ENCODE peak calls at places on chromosomes 13 and 19, in eight cellular contexts. U is T follicular helper cell; G is stimulated activated CD8-positive, alpha-beta memory T cell treated with anti-CD3 and anti-CD28 coated beads, Interleukin-12 subunit alpha, Interleukin-12 subunit beta, amount 100 ng/mL, for 4 hours; R is effector CD4-positive, alpha-beta T cell; Q is NCI-H82; K is glutamatergic neuron; W is neural progenitor cell; F is epithelial cell of esophagus. L is an unnamed sample.

GRCh38 chr13:77000475-77000874 is 8.6 kb downstream of the CLN5 start:
- DNase-seq in U (no peak), G (no peak), R (no peak), Q (no peak), K (no peak), W (no peak), F (no peak), L (no peak)

GRCh38 chr19:32624410-32624809 is 43.4 kb downstream of the PDCD5 start:
- DNase-seq in U (no peak), G (no peak), R (no peak), Q (no peak), K (no peak), W (no peak), F (no peak), L (no peak)

GRCh38 chr19:6802336-6803035 is 30.0 kb downstream of the VAV1 start:
- DNase-seq in U (peak; percentile 35), G (peak; percentile 72), R (peak; percentile 64), Q (no peak), K (no peak), W (peak; percentile 7), F (peak; percentile 26), L (peak; percentile 18)

GRCh38 chr19:40610396-40611064 is 9.4 kb downstream of the LTBP4 start:
- DNase-seq in U (peak; percentile 64), G (peak; percentile 39), R (peak; percentile 57), Q (no peak), K (no peak), W (peak; percentile 43), F (peak; percentile 41), L (peak; percentile 32)

GRCh38 chr19:1312732-1313694 is 27.3 kb downstream of the EFNA2 start:
- DNase-seq in U (no peak), G (no peak), R (no peak), Q (no peak), K (no peak), W (peak; percentile 48), F (peak; percentile 84), L (no peak)

GRCh38 chr19:10334340-10335148 is 1.2 kb upstream of the RAVER1 start:
- DNase-seq in U (peak; percentile 14), G (no peak), R (no peak), Q (peak; percentile 93), K (peak; percentile 89), W (peak; percentile 93), F (peak; percentile 95), L (peak; percentile 75)

GRCh38 chr13:40875583-40875982 is 86.2 kb downstream of the SLC25A15 start:
- DNase-seq in U (no peak), G (no peak), R (no peak), Q (no peak), K (no peak), W (no peak), F (peak; percentile 4), L (no peak)

GRCh38 chr13:112756081-112756480 is 66.2 kb downstream of the ATP11A start:
- DNase-seq in U (no peak), G (no peak), R (no peak), Q (no peak), K (no peak), W (no peak), F (no peak), L (no peak)

GRCh38 chr13:34174671-34175145 is 356.8 kb downstream of the RFC3 start:
- DNase-seq in U (no peak), G (no peak), R (no peak), Q (no peak), K (no peak), W (no peak), F (no peak), L (no peak)

GRCh38 chr19:54448037-54448773 is 794 bp upstream of the LENG8 start:
- DNase-seq in U (no peak), G (no peak), R (no peak), Q (peak; percentile 79), K (peak; percentile 79), W (peak; percentile 75), F (peak; percentile 72), L (peak; percentile 56)

GRCh38 chr19:5094768-5095567 is 126.1 kb downstream of the KDM4B start:
- DNase-seq in U (no peak), G (no peak), R (no peak), Q (no peak), K (no peak), W (no peak), F (no peak), L (no peak)

GRCh38 chr13:26899153-26899552 is 138.6 kb upstream of the GPR12 start:
- DNase-seq in U (no peak), G (no peak), R (no peak), Q (no peak), K (no peak), W (no peak), F (no peak), L (no peak)

GRCh38 chr13:100825551-100825950 is 151.0 kb upstream of the TMTC4 start:
- DNase-seq in U (no peak), G (no peak), R (no peak), Q (no peak), K (no peak), W (no peak), F (peak; percentile 23), L (no peak)

GRCh38 chr13:107434347-107434746 is 781.0 kb downstream of the LIG4 start:
- DNase-seq in U (no peak), G (no peak), R (no peak), Q (no peak), K (no peak), W (no peak), F (no peak), L (no peak)

GRCh38 chr13:99980201-99981114 is 1.1 kb upstream of the ZIC2 start:
- DNase-seq in U (peak; percentile 49), G (peak; percentile 42), R (peak; percentile 43), Q (peak; percentile 91), K (peak; percentile 86), W (peak; percentile 96), F (peak; percentile 81), L (no peak)

GRCh38 chr13:100751826-100752225 is 77.2 kb upstream of the TMTC4 start:
- DNase-seq in U (no peak), G (no peak), R (no peak), Q (peak; percentile 16), K (peak; percentile 34), W (no peak), F (no peak), L (peak; percentile 36)

GRCh38 chr19:33887891-33888290 is 91.2 kb downstream of the KCTD15 start:
- DNase-seq in U (no peak), G (no peak), R (no peak), Q (no peak), K (no peak), W (no peak), F (no peak), L (peak; percentile 44)

GRCh38 chr19:23273022-23273593 is 22.9 kb upstream of the ZNF724 start:
- DNase-seq in U (no peak), G (no peak), R (no peak), Q (no peak), K (no peak), W (peak; percentile 38), F (peak; percentile 30), L (no peak)

GRCh38 chr19:18425515-18426415 is 6.6 kb downstream of the SSBP4 start:
- DNase-seq in U (no peak), G (no peak), R (no peak), Q (no peak), K (no peak), W (no peak), F (no peak), L (peak; percentile 61)

GRCh38 chr13:32178763-32179162 is 136.4 kb downstream of the ZAR1L start:
- DNase-seq in U (no peak), G (no peak), R (no peak), Q (no peak), K (no peak), W (no peak), F (no peak), L (no peak)

GRCh38 chr13:113008841-113009240 is 39.8 kb downstream of the MCF2L start:
- DNase-seq in U (no peak), G (no peak), R (no peak), Q (no peak), K (no peak), W (no peak), F (no peak), L (no peak)

GRCh38 chr19:40815223-40815622 is 16.2 kb downstream of the EGLN2 start:
- DNase-seq in U (no peak), G (no peak), R (no peak), Q (peak; percentile 69), K (no peak), W (peak; percentile 48), F (no peak), L (no peak)

GRCh38 chr19:29890392-29890791 is 51.6 kb upstream of the URI1 start:
- DNase-seq in U (no peak), G (no peak), R (no peak), Q (no peak), K (no peak), W (no peak), F (no peak), L (no peak)

GRCh38 chr19:34313188-34313587 is 51.8 kb upstream of the GPI start:
- DNase-seq in U (no peak), G (no peak), R (no peak), Q (no peak), K (no peak), W (no peak), F (peak; percentile 82), L (no peak)

GRCh38 chr19:14772467-14772866 is 5.9 kb downstream of the ADGRE2 start:
- DNase-seq in U (no peak), G (no peak), R (no peak), Q (no peak), K (no peak), W (no peak), F (no peak), L (no peak)

GRCh38 chr19:33621811-33622504 is at the start of gene CHST8:
- DNase-seq in U (no peak), G (no peak), R (no peak), Q (peak; percentile 57), K (peak; percentile 91), W (peak; percentile 92), F (peak; percentile 22), L (peak; percentile 44)

GRCh38 chr13:113645329-113645728 is 12.7 kb downstream of the ATP4B start:
- DNase-seq in U (no peak), G (no peak), R (no peak), Q (no peak), K (no peak), W (no peak), F (no peak), L (no peak)

GRCh38 chr19:38319421-38320258 is at the start of gene KCNK6:
- DNase-seq in U (no peak), G (peak; percentile 45), R (peak; percentile 23), Q (peak; percentile 29), K (peak; percentile 59), W (peak; percentile 78), F (peak; percentile 69), L (no peak)

GRCh38 chr13:72774019-72774418 is 7.7 kb downstream of the DIS3 start:
- DNase-seq in U (no peak), G (no peak), R (no peak), Q (no peak), K (no peak), W (no peak), F (peak; percentile 86), L (no peak)

GRCh38 chr19:18203863-18204393 is at the start of gene RAB3A:
- DNase-seq in U (peak; percentile 99), G (peak; percentile 99), R (peak; percentile 99), Q (peak; percentile 100), K (peak; percentile 99), W (peak; percentile 100), F (peak; percentile 100), L (peak; percentile 100)

GRCh38 chr13:46097015-46097414 is 7.8 kb downstream of the CPB2 start:
- DNase-seq in U (no peak), G (no peak), R (no peak), Q (no peak), K (no peak), W (no peak), F (peak; percentile 35), L (peak; percentile 65)

GRCh38 chr13:99227909-99228688 is 27.4 kb downstream of the UBAC2 start:
- DNase-seq in U (no peak), G (no peak), R (no peak), Q (no peak), K (no peak), W (no peak), F (peak; percentile 51), L (no peak)

GRCh38 chr19:12720851-12721655 is 2.7 kb downstream of the TNPO2 start:
- DNase-seq in U (no peak), G (no peak), R (no peak), Q (no peak), K (peak; percentile 53), W (peak; percentile 47), F (peak; percentile 21), L (peak; percentile 24)

GRCh38 chr19:39398297-39398864 is 7.2 kb downstream of the MED29 start:
- DNase-seq in U (no peak), G (peak; percentile 43), R (peak; percentile 45), Q (no peak), K (no peak), W (no peak), F (peak; percentile 95), L (peak; percentile 55)